ENCODE peak calls at places on chromosomes 11 and 22, in nine cellular contexts. M, W, P, R, J, C, N, F and Q are unnamed samples. For H3K4me1, the result is how much of the 10 kb centered on the place peaks cover.

GRCh38 chr11:64251986-64252837 is 882 bp downstream of the PLCB3 start:
- DNase-seq in P (no peak), C (no peak), J (peak), F (peak), M (peak), W (peak), N (peak), R (peak), Q (no peak)

GRCh38 chr11:135006800-135007199 is 594.8 kb upstream of the B3GAT1 start:
- DNase-seq in C (no peak), R (no peak), N (no peak), J (no peak), W (no peak), M (no peak), P (no peak), F (no peak), Q (no peak)

GRCh38 chr11:34468209-34468841 is 29.6 kb downstream of the CAT start:
- DNase-seq in P (peak), F (no peak), C (no peak), R (no peak), W (peak), N (peak), M (peak), J (peak), Q (peak)

GRCh38 chr11:96256213-96256580 is 86.8 kb downstream of the MAML2 start:
- DNase-seq in W (no peak), M (no peak), R (no peak), N (no peak), P (no peak), F (no peak), J (no peak), C (no peak), Q (no peak)

GRCh38 chr11:95764267-95764898 is 25.2 kb downstream of the FAM76B start:
- DNase-seq in J (peak), N (peak), C (peak), W (no peak), R (no peak), M (peak), P (no peak), F (peak), Q (no peak)

GRCh38 chr11:114279778-114280532 is 16.2 kb upstream of the NNMT start:
- DNase-seq in F (no peak), P (no peak), R (no peak), W (no peak), N (no peak), J (no peak), M (peak), C (no peak), Q (no peak)

GRCh38 chr11:71488968-71489265 is 35.9 kb downstream of the NADSYN1 start:
- DNase-seq in P (no peak), N (no peak), M (no peak), J (no peak), C (no peak), F (no peak), W (no peak), R (no peak), Q (no peak)

GRCh38 chr11:931385-931784 is 5.7 kb downstream of the AP2A2 start:
- DNase-seq in N (no peak), W (no peak), J (no peak), M (peak), F (no peak), R (no peak), P (no peak), C (no peak), Q (no peak)

GRCh38 chr11:31926816-31927528 is 115.8 kb upstream of the PAX6 start:
- DNase-seq in P (no peak), N (no peak), R (no peak), C (no peak), F (no peak), M (no peak), J (no peak), W (no peak), Q (no peak)

GRCh38 chr11:87351671-87352070 is 313.9 kb downstream of the TMEM135 start:
- DNase-seq in C (no peak), P (no peak), F (no peak), W (no peak), J (no peak), N (no peak), M (no peak), R (no peak), Q (no peak)

GRCh38 chr11:70415176-70415575 is 16.8 kb downstream of the CTTN start:
- DNase-seq in N (no peak), M (peak), R (peak), F (peak), P (no peak), C (peak), W (no peak), J (no peak), Q (no peak)

GRCh38 chr22:19663821-19664325 is 50.4 kb upstream of the SEPTIN5 start:
- DNase-seq in C (peak), N (peak), P (peak), J (no peak), M (peak), R (peak), F (no peak), W (no peak), Q (no peak)

GRCh38 chr11:14607713-14608112 is 35.9 kb upstream of the PDE3B start:
- DNase-seq in W (no peak), P (no peak), M (no peak), N (no peak), R (no peak), F (no peak), J (no peak), C (no peak), Q (no peak)

DNA sequence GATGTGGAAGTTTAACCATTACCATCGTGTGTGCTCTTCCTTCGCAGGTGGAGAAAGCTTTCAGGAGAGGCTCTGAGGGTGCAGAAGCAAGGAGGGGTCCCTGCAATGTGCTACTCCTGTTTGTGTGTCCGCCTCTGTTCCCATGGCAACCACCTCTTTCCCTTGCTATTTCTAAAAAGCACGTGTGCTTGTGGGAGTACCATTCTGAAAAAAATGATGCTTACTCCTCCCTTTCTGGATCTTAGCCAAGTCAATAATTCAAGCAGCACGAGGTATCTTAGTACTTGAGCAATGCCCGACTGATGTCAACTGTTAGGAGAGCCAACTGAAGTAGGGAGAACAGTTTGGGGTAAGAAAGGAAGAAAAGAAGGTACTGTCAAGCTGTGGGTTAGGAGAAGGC is 628.7 kb downstream of the NTM start:
- DNase-seq in J (peak), M (peak), R (no peak), P (no peak), C (no peak), F (no peak), W (no peak), N (no peak), Q (no peak)
- H3K4me3 ChIP-seq in J (no peak), M (no peak), R (no peak), P (no peak), C (no peak), F (no peak), W (no peak), N (no peak), Q (no peak)

GRCh38 chr11:10287766-10288165 is 6.3 kb downstream of the SBF2 start:
- DNase-seq in P (no peak), R (no peak), F (no peak), N (no peak), W (no peak), M (no peak), C (no peak), J (no peak), Q (no peak)

GRCh38 chr11:10287140-10287539 is 6.9 kb downstream of the SBF2 start:
- DNase-seq in N (no peak), R (no peak), J (no peak), C (no peak), W (no peak), F (no peak), P (no peak), M (no peak), Q (no peak)

GRCh38 chr11:10285148-10285802 is 8.7 kb downstream of the SBF2 start:
- DNase-seq in J (no peak), N (no peak), R (no peak), M (no peak), F (no peak), C (no peak), P (no peak), W (no peak), Q (no peak)

DNA sequence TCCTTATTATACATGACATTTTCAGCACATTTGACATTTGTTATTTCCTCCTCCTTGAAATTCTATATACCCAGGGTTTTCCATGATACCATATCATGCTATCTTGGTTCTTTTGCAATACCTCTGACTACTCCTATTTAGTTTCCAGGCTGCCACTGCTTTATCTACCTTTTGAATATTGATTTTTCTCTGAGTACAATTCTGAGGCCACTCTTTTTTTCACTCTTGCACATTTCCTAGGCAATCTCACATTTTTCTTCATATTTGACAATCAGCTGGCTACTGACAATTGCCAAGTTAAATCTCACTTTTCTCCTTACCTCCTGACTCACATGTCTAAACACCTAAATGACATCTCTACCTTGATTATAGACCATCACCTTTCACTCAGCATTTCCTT is 11.9 kb downstream of the SBF2 start:
- DNase-seq in P (no peak), W (no peak), C (no peak), R (no peak), N (no peak), J (no peak), F (no peak), M (no peak), Q (no peak)
- TF ChIP-seq CTCF in P (no peak), W (no peak), C (no peak), R (no peak), N (no peak), J (no peak), F (no peak), M (no peak), Q (no peak)

DNA sequence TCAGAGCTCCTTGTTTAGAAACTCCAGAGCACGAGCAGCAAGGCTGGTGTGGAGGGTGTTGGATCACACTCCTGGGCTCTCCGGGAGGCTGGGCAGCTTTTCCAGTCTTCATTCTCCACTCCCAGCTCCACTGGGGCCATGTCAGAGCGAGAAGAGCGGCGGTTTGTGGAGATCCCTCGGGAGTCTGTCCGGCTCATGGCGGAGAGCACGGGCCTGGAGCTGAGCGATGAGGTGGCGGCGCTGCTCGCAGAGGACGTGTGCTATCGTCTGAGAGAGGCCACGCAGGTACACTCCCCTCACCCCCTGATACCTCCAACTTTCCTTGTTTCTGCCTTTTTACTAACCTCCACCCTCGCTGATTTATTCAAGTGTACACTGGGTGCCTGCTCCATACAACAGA is 4.5 kb downstream of the TAF6L start:
- DNase-seq in J (no peak), M (no peak), P (no peak), N (no peak), C (no peak), F (no peak), W (no peak), R (no peak), Q (no peak)
- H3K4me1 ChIP-seq in J (under half), M (under half), P (under half), N (under half), C (under half), F (under half), W (under half), R (under half), Q (under half)

GRCh38 chr11:6653055-6653454 is 2.6 kb downstream of the DCHS1 start:
- DNase-seq in W (no peak), R (no peak), P (no peak), M (no peak), N (no peak), J (no peak), F (no peak), C (no peak), Q (no peak)

GRCh38 chr11:6655790-6656580 is at the start of gene DCHS1:
- DNase-seq in M (peak), F (no peak), C (no peak), W (no peak), R (no peak), J (peak), N (peak), P (peak), Q (peak)

GRCh38 chr11:6655020-6655789 is 404 bp downstream of the DCHS1 start:
- DNase-seq in C (no peak), J (peak), R (no peak), W (no peak), P (peak), M (peak), N (no peak), F (no peak), Q (no peak)

GRCh38 chr11:6653656-6654055 is 2.0 kb downstream of the DCHS1 start:
- DNase-seq in F (no peak), N (no peak), P (no peak), W (no peak), R (no peak), M (no peak), C (no peak), J (no peak), Q (no peak)

DNA sequence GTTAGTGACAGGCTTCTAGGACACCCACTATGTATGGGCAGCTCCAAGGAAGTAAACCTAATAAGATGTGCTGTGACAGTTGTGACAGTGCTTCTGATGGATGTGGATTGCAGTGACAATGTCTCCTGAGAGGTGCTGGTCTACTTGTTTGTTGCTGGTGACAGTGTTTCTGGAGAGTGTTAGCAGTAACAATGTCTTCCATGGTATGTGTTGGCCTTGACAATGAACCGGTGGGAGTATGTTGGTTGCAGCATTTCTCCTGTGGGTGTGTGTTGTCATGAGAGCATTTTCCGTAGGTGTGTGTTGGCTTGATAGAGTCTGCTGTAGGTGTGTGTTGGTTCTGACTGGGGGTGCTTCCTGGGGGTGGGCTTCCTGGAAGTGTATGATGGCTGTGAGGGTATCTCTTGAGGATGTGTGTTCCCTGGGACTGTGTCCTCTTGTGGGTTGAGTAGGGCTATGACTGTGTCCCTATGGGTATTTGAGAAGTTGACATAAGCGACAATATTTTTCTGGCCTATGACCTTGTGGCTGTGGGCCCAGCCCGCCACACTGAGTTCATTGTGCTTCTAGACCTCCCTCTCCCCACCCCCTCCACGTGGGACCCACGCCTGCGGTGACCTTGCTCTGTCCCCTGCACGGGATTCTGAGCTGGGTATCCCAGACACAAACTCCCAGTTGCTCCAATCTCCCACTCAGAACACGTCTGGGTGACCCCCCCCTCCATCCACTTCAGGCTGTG is 1.2 kb downstream of the DCHS1 start:
- DNase-seq in F (no peak), W (no peak), R (no peak), M (no peak), P (no peak), C (no peak), J (no peak), N (no peak), Q (no peak)
- H3K4me3 ChIP-seq in F (no peak), W (peak), R (peak), M (peak), P (peak), C (peak), J (no peak), N (no peak), Q (peak)

GRCh38 chr11:126111458-126112116 is 48.9 kb upstream of the CDON start:
- DNase-seq in J (no peak), W (peak), F (no peak), R (peak), C (no peak), N (no peak), M (no peak), P (peak), Q (no peak)
- TF ChIP-seq CTCF in J (no peak), W (no peak), F (no peak), R (no peak), C (no peak), N (no peak), M (no peak), P (no peak), Q (no peak)

DNA sequence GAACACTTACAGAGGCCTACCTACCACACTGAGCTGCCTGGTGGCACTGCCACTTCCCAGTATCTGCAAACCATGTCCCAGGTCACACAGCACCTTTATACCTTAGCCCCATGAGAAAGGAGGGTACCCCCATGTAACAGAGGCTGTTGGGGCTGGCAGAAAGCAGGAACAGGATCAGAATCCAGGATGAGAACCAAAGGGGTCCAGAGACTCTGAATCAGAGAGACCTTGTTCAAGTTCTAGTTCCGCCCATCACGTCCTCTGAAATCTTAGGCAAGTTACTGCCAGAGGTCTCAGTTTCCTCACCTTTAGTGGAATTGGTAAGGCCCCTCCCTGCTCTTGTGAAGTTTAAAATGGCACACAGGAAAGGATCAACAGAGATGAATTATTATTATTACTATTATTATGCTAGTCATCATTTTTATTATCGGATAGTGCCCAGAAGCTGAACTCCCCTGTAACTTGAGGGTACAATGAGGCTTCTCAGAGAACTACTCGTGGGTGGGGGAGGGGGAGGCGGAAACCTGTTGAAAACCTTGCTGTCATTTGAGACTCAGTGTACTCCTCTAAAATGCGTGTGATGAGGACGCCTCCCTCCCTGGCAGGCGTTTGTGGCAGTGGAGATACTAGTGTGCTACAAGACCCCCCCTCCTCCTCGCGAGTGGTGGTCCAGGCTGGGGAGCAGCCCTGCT is 9.3 kb downstream of the SELENOM start:
- DNase-seq in F (no peak), P (no peak), C (no peak), W (no peak), R (no peak), N (no peak), M (no peak), J (no peak), Q (no peak)
- H3K4me1 ChIP-seq in F (under half), P (under half), C (under half), W (under half), R (half or more), N (under half), M (under half), J (under half), Q (under half)

GRCh38 chr11:58928082-58928574 is 11.2 kb upstream of the GLYATL1 start:
- DNase-seq in N (no peak), M (no peak), P (no peak), F (no peak), W (no peak), R (no peak), C (peak), J (peak), Q (no peak)
- H3K4me3 ChIP-seq in N (no peak), M (peak), P (no peak), F (no peak), W (peak), R (no peak), C (no peak), J (no peak), Q (no peak)

GRCh38 chr11:66958232-66958955 is at the start of gene PC:
- DNase-seq in J (peak), P (peak), F (peak), C (peak), N (peak), W (peak), M (peak), R (peak), Q (peak)
- TF ChIP-seq CTCF in J (no peak), P (no peak), F (no peak), C (no peak), N (no peak), W (no peak), M (no peak), R (no peak), Q (no peak)

GRCh38 chr11:45929486-45930030 is 7.1 kb downstream of the LARGE2 start:
- DNase-seq in R (no peak), N (no peak), W (no peak), C (no peak), J (no peak), P (no peak), F (no peak), M (no peak), Q (no peak)

GRCh38 chr11:45932217-45932616 is 9.8 kb downstream of the LARGE2 start:
- DNase-seq in W (no peak), R (no peak), N (no peak), C (no peak), F (no peak), P (no peak), J (no peak), M (no peak), Q (no peak)

GRCh38 chr11:45931739-45932138 is 9.3 kb downstream of the LARGE2 start:
- DNase-seq in P (no peak), F (no peak), M (no peak), W (no peak), N (no peak), R (no peak), J (no peak), C (no peak), Q (no peak)

GRCh38 chr11:45930031-45930794 is 7.8 kb downstream of the LARGE2 start:
- DNase-seq in F (no peak), R (no peak), C (no peak), M (no peak), N (no peak), J (peak), W (peak), P (peak), Q (peak)

DNA sequence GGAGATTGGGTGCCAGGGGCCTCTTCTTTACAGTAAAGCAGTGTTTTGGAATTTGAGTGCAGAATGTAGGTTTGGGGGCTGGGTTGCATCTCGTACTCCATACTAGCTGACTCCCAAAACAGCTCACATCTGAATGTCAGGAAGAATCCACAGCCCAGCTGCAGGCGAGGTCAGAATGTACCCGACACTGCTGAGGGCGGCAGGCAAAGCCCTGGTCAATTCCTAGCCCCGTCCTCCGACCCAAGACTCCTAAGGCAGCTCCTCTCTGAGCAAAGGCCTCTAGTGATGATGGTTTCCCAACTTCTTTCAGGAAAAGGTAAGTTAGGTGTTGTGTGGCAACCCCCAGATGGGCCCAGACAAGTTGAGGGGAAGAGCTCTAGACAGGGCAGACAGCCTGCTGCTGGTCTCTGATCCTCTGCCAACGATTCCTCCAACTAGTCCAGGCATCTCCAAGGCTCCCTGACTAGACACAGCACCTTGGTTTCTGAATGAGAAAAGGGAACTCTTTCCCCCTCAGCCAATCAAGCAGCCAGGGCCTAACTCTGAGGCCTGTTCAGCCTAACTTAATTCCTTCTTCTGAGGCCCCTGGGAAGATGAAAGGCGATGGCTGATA is 8.6 kb downstream of the LARGE2 start:
- DNase-seq in R (no peak), M (no peak), C (no peak), F (no peak), J (no peak), W (no peak), N (no peak), P (no peak), Q (no peak)
- H3K4me1 ChIP-seq in R (under half), M (under half), C (under half), F (under half), J (under half), W (under half), N (under half), P (under half), Q (under half)